ENCODE peak calls at places on chromosomes 2 and 18, in six cellular contexts. K, A, H, R, U and Y are unnamed samples.

GRCh38 chr18:42839408-42839807 is 276.1 kb downstream of the RIT2 start:
- DNase-seq in H (no peak), K (no peak), R (no peak), A (no peak), U (no peak), Y (no peak)

GRCh38 chr2:10720983-10721343 is 467 bp upstream of the ATP6V1C2 start:
- DNase-seq in A (no peak), U (no peak), R (no peak), K (no peak), H (no peak), Y (no peak)

GRCh38 chr2:144835634-144836351 is 315.9 kb upstream of the ZEB2 start:
- DNase-seq in R (no peak), A (peak; percentile 72), K (no peak), U (peak; percentile 48), H (no peak), Y (peak; percentile 11)

GRCh38 chr2:153098073-153098472 is 379.7 kb downstream of the ARL6IP6 start:
- DNase-seq in A (no peak), U (no peak), H (no peak), K (no peak), R (no peak), Y (no peak)

GRCh38 chr2:127174977-127175376 is 45.1 kb downstream of the CYP27C1 start:
- DNase-seq in H (no peak), A (no peak), R (no peak), K (no peak), U (no peak), Y (peak; percentile 55)

GRCh38 chr2:133591164-133591563 is 22.9 kb upstream of the NCKAP5 start:
- DNase-seq in A (no peak), U (no peak), H (no peak), K (no peak), R (peak; percentile 76), Y (peak; percentile 38)

GRCh38 chr2:204825054-204825453 is 279.8 kb downstream of the PARD3B start:
- DNase-seq in A (peak; percentile 23), U (no peak), R (no peak), H (no peak), K (no peak), Y (no peak)

GRCh38 chr2:109098251-109098920 is 30.6 kb upstream of the SH3RF3 start:
- DNase-seq in A (peak; percentile 87), U (peak; percentile 87), K (no peak), H (no peak), R (no peak), Y (no peak)

GRCh38 chr2:54704688-54705605 is 18.5 kb upstream of the EML6 start:
- DNase-seq in A (peak; percentile 65), K (peak; percentile 74), H (no peak), U (peak; percentile 40), R (no peak), Y (peak; percentile 73)

GRCh38 chr2:60335533-60336237 is 217.8 kb downstream of the BCL11A start:
- DNase-seq in H (no peak), U (peak; percentile 24), A (no peak), K (peak; percentile 70), R (no peak), Y (no peak)

GRCh38 chr2:9692392-9693137 is 61.8 kb upstream of the YWHAQ start:
- DNase-seq in U (no peak), H (no peak), K (no peak), A (no peak), R (no peak), Y (peak; percentile 60)

GRCh38 chr2:233153146-233153798 is 93.1 kb downstream of the INPP5D start:
- DNase-seq in U (no peak), H (no peak), A (no peak), K (no peak), R (no peak), Y (no peak)

GRCh38 chr18:58350526-58350925 is 278.4 kb downstream of the ALPK2 start:
- DNase-seq in A (peak; percentile 26), K (no peak), H (no peak), R (no peak), U (no peak), Y (no peak)

GRCh38 chr2:169768262-169768995 is 30.2 kb upstream of the SSB start:
- DNase-seq in H (no peak), K (no peak), R (no peak), U (no peak), A (no peak), Y (no peak)
- H3K4me3 ChIP-seq in H (peak overlapping the region; percentile 32), K (no peak overlapping the region), R (peak overlapping the region; percentile 53), U (peak overlapping the region; percentile 37), A (peak overlapping the region; percentile 18), Y (peak overlapping the region; percentile 29)

GRCh38 chr2:39108377-39108776 is 12.5 kb downstream of the SOS1 start:
- DNase-seq in R (no peak), A (no peak), H (no peak), K (no peak), U (no peak), Y (no peak)

GRCh38 chr2:39107724-39108273 is 13.1 kb downstream of the SOS1 start:
- DNase-seq in K (no peak), A (no peak), U (no peak), H (no peak), R (no peak), Y (no peak)

GRCh38 chr2:39109543-39109942 is 11.3 kb downstream of the SOS1 start:
- DNase-seq in U (no peak), R (no peak), A (no peak), H (no peak), K (no peak), Y (no peak)

DNA sequence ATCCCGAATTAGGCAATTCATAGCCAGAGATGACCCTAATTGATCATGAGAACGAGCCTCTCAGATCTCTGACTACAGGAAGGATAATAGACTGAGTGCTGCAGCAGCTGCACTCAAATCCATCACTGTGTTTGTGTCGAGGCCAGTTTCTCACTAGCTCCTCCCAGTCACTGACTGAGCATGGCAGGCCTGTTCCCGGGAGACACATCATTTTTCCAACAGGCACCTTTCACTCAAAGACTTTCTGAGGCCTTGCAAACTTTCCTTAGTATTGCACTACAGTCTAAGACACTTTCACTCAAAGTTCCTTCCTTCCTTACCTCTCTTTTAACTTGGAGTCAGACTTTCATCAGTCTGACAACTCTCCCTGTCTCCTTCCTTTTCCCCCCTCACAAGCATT is 13.7 kb downstream of the SOS1 start:
- DNase-seq in U (peak; percentile 19), K (no peak), A (no peak), R (no peak), H (no peak), Y (no peak)
- TF ChIP-seq CTCF in U (no peak), K (no peak), A (no peak), R (no peak), H (no peak), Y (no peak)

GRCh38 chr2:5539281-5540211 is 152.6 kb upstream of the SOX11 start:
- DNase-seq in A (no peak), U (no peak), R (no peak), H (no peak), K (no peak), Y (no peak)
- H3K4me3 ChIP-seq in A (no peak overlapping the region), U (no peak overlapping the region), R (no peak overlapping the region), H (no peak overlapping the region), K (no peak overlapping the region), Y (no peak overlapping the region)

GRCh38 chr18:21855432-21855831 is 114.8 kb downstream of the MIB1 start:
- DNase-seq in R (no peak), U (no peak), K (no peak), A (no peak), H (no peak), Y (no peak)

GRCh38 chr18:21853972-21854563 is 113.5 kb downstream of the MIB1 start:
- DNase-seq in A (no peak), R (no peak), K (no peak), U (no peak), H (no peak), Y (peak; percentile 16)

GRCh38 chr18:21853020-21853419 is 112.4 kb downstream of the MIB1 start:
- DNase-seq in K (no peak), H (peak; percentile 17), U (no peak), A (no peak), R (no peak), Y (peak; percentile 26)

GRCh38 chr18:21851327-21851961 is 110.9 kb downstream of the MIB1 start:
- DNase-seq in H (no peak), K (peak; percentile 11), U (no peak), R (no peak), A (peak; percentile 33), Y (peak; percentile 28)
- TF ChIP-seq CTCF in H (no peak), K (no peak), U (peak; percentile 41), R (peak; percentile 59), A (peak; percentile 1), Y (peak; percentile 51)

GRCh38 chr2:119536707-119537106 is 7.5 kb upstream of the CFAP221 start:
- DNase-seq in R (no peak), H (no peak), U (no peak), K (no peak), A (no peak), Y (no peak)

GRCh38 chr2:119536209-119536608 is 8.0 kb upstream of the CFAP221 start:
- DNase-seq in R (no peak), K (no peak), H (no peak), A (no peak), U (no peak), Y (no peak)

GRCh38 chr2:119531292-119531691 is 7.0 kb upstream of the SCTR start:
- DNase-seq in H (no peak), R (no peak), K (peak; percentile 36), A (no peak), U (no peak), Y (no peak)

GRCh38 chr2:119537792-119538191 is 6.5 kb upstream of the CFAP221 start:
- DNase-seq in K (no peak), H (no peak), U (no peak), R (no peak), A (no peak), Y (no peak)

DNA sequence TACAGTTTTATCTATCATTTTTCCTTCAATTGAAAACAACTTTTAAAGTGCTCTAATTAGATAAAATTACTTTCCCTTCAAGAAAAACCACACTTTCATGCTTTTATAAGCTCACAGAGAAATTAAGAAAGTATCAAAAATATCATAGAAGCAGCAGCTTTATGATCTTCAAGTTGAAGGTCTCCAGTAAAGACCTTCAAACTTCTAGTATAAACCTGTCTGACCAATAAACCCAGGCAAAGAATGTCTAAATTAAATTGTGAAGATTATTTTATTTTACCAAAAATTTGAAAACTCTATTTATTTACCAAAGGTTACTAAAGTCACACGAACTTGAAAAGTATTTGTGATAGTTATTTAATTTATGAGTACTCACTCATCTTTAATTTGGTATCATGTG is 9.3 kb upstream of the SCTR start:
- DNase-seq in H (no peak), K (no peak), A (no peak), R (no peak), U (no peak), Y (no peak)
- H3K4me3 ChIP-seq in H (no peak overlapping the region), K (no peak overlapping the region), A (no peak overlapping the region), R (no peak overlapping the region), U (no peak overlapping the region), Y (no peak overlapping the region)

GRCh38 chr2:31333527-31334183 is 80.9 kb downstream of the XDH start:
- DNase-seq in R (peak; percentile 81), U (peak; percentile 82), A (peak; percentile 77), H (no peak), K (peak; percentile 81), Y (peak; percentile 78)
- TF ChIP-seq CTCF in R (peak; percentile 96), U (peak; percentile 99), A (peak; percentile 92), H (peak; percentile 82), K (peak; percentile 97), Y (peak; percentile 100)